ENCODE peak calls at places on chromosome 5, in four cellular contexts. One of them, this sample, is unnamed. For H3K4me1 and H3K27me3, the result is how much of the 10 kb centered on the place peaks cover.

GRCh38 chr5:133400831-133401351 is 211.4 kb downstream of the FSTL4 start:
- DNase-seq in heart left ventricle: no peak
- DNase-seq in CD8-positive, alpha-beta T cell: no peak
- DNase-seq in breast epithelium: no peak
- DNase-seq in this sample: no peak

GRCh38 chr5:139495644-139496435 is 13.3 kb upstream of the STING1 start:
- DNase-seq in CD8-positive, alpha-beta T cell: no peak
- DNase-seq in breast epithelium: no peak
- DNase-seq in heart left ventricle: no peak
- DNase-seq in this sample: peak

GRCh38 chr5:137498736-137499505 is at the start of gene SPOCK1:
- DNase-seq in breast epithelium: peak
- DNase-seq in CD8-positive, alpha-beta T cell: peak
- DNase-seq in heart left ventricle: peak
- DNase-seq in this sample: peak

GRCh38 chr5:131640043-131640856 is 5.2 kb upstream of the RAPGEF6 start:
- DNase-seq in CD8-positive, alpha-beta T cell: peak
- DNase-seq in breast epithelium: no peak
- DNase-seq in heart left ventricle: no peak
- DNase-seq in this sample: no peak

GRCh38 chr5:10836991-10837390 is 76.0 kb upstream of the DAP start:
- DNase-seq in heart left ventricle: no peak
- DNase-seq in CD8-positive, alpha-beta T cell: no peak
- DNase-seq in breast epithelium: no peak
- DNase-seq in this sample: peak

GRCh38 chr5:148904440-148904839 is 78.0 kb downstream of the ADRB2 start:
- DNase-seq in breast epithelium: no peak
- DNase-seq in CD8-positive, alpha-beta T cell: no peak
- DNase-seq in heart left ventricle: peak
- DNase-seq in this sample: no peak

GRCh38 chr5:65483474-65484346 is 2.0 kb upstream of the ADAMTS6 start:
- DNase-seq in heart left ventricle: no peak
- DNase-seq in CD8-positive, alpha-beta T cell: no peak
- DNase-seq in breast epithelium: no peak
- DNase-seq in this sample: peak

GRCh38 chr5:81752644-81752963 is 1.7 kb upstream of the SSBP2 start:
- DNase-seq in heart left ventricle: no peak
- DNase-seq in breast epithelium: no peak
- DNase-seq in CD8-positive, alpha-beta T cell: no peak
- DNase-seq in this sample: no peak

GRCh38 chr5:157312492-157312891 is 46.6 kb downstream of the CYFIP2 start:
- DNase-seq in CD8-positive, alpha-beta T cell: peak
- DNase-seq in heart left ventricle: no peak
- DNase-seq in breast epithelium: no peak
- DNase-seq in this sample: peak

GRCh38 chr5:133938039-133938821 is 30.2 kb downstream of the C5orf15 start:
- DNase-seq in heart left ventricle: no peak
- DNase-seq in CD8-positive, alpha-beta T cell: no peak
- DNase-seq in breast epithelium: no peak
- DNase-seq in this sample: no peak

GRCh38 chr5:9601055-9601739 is 29.0 kb downstream of the TAS2R1 start:
- DNase-seq in breast epithelium: no peak
- DNase-seq in CD8-positive, alpha-beta T cell: no peak
- DNase-seq in heart left ventricle: no peak
- DNase-seq in this sample: no peak

GRCh38 chr5:40879163-40879942 is 29.9 kb upstream of the C7 start:
- DNase-seq in breast epithelium: no peak
- DNase-seq in CD8-positive, alpha-beta T cell: no peak
- DNase-seq in heart left ventricle: no peak
- DNase-seq in this sample: peak

GRCh38 chr5:74034738-74035137 is 408.7 kb downstream of the ARHGEF28 start:
- DNase-seq in breast epithelium: no peak
- DNase-seq in heart left ventricle: no peak
- DNase-seq in CD8-positive, alpha-beta T cell: no peak
- DNase-seq in this sample: peak

GRCh38 chr5:133113331-133114061 is 61.7 kb downstream of the HSPA4 start:
- DNase-seq in breast epithelium: no peak
- DNase-seq in CD8-positive, alpha-beta T cell: no peak
- DNase-seq in heart left ventricle: no peak
- DNase-seq in this sample: no peak

GRCh38 chr5:154077692-154078091 is 38.9 kb downstream of the MFAP3 start:
- DNase-seq in breast epithelium: no peak
- DNase-seq in CD8-positive, alpha-beta T cell: no peak
- DNase-seq in heart left ventricle: no peak
- DNase-seq in this sample: no peak

GRCh38 chr5:170313344-170313743 is 15.8 kb upstream of the LCP2 start:
- DNase-seq in CD8-positive, alpha-beta T cell: no peak
- DNase-seq in breast epithelium: no peak
- DNase-seq in heart left ventricle: no peak
- DNase-seq in this sample: no peak

GRCh38 chr5:78995521-78995920 is 10.4 kb upstream of the ARSB start:
- DNase-seq in CD8-positive, alpha-beta T cell: no peak
- DNase-seq in heart left ventricle: no peak
- DNase-seq in breast epithelium: no peak
- DNase-seq in this sample: no peak

GRCh38 chr5:17105744-17106450 is 111.5 kb upstream of the BASP1 start:
- DNase-seq in CD8-positive, alpha-beta T cell: no peak
- DNase-seq in heart left ventricle: no peak
- DNase-seq in breast epithelium: no peak
- DNase-seq in this sample: no peak

GRCh38 chr5:142091012-142091411 is 17.6 kb upstream of the NDFIP1 start:
- DNase-seq in breast epithelium: no peak
- DNase-seq in heart left ventricle: no peak
- DNase-seq in CD8-positive, alpha-beta T cell: no peak
- DNase-seq in this sample: no peak

GRCh38 chr5:60802216-60802615 is 41.9 kb downstream of the ELOVL7 start:
- DNase-seq in breast epithelium: no peak
- DNase-seq in CD8-positive, alpha-beta T cell: no peak
- DNase-seq in heart left ventricle: no peak
- DNase-seq in this sample: no peak

GRCh38 chr5:170269579-170269978 is 28.0 kb downstream of the LCP2 start:
- DNase-seq in CD8-positive, alpha-beta T cell: no peak
- DNase-seq in heart left ventricle: no peak
- DNase-seq in breast epithelium: no peak
- DNase-seq in this sample: no peak

GRCh38 chr5:27402828-27403227 is 364.4 kb upstream of the CDH9 start:
- DNase-seq in CD8-positive, alpha-beta T cell: no peak
- DNase-seq in heart left ventricle: no peak
- DNase-seq in breast epithelium: no peak
- DNase-seq in this sample: no peak

GRCh38 chr5:179176571-179177230 is 116.5 kb downstream of the ZNF354C start:
- DNase-seq in breast epithelium: no peak
- DNase-seq in CD8-positive, alpha-beta T cell: no peak
- DNase-seq in heart left ventricle: peak
- DNase-seq in this sample: no peak

GRCh38 chr5:173953528-173954090 is 35.4 kb upstream of the C5orf47 start:
- DNase-seq in breast epithelium: no peak
- DNase-seq in heart left ventricle: no peak
- DNase-seq in CD8-positive, alpha-beta T cell: no peak
- DNase-seq in this sample: peak

GRCh38 chr5:149679876-149680809 is 50.0 kb upstream of the PPARGC1B start:
- DNase-seq in CD8-positive, alpha-beta T cell: no peak
- DNase-seq in breast epithelium: no peak
- DNase-seq in heart left ventricle: no peak
- DNase-seq in this sample: no peak

GRCh38 chr5:56588125-56588516 is 227.2 kb upstream of the MAP3K1 start:
- DNase-seq in CD8-positive, alpha-beta T cell: no peak
- DNase-seq in breast epithelium: no peak
- DNase-seq in heart left ventricle: no peak
- DNase-seq in this sample: no peak

GRCh38 chr5:56588636-56589485 is 226.5 kb upstream of the MAP3K1 start:
- DNase-seq in heart left ventricle: peak
- DNase-seq in breast epithelium: no peak
- DNase-seq in CD8-positive, alpha-beta T cell: peak
- DNase-seq in this sample: no peak

GRCh38 chr5:56585973-56586740 is 229.2 kb upstream of the MAP3K1 start:
- DNase-seq in heart left ventricle: no peak
- DNase-seq in CD8-positive, alpha-beta T cell: no peak
- DNase-seq in breast epithelium: no peak
- DNase-seq in this sample: no peak

GRCh38 chr5:56589486-56589870 is 225.9 kb upstream of the MAP3K1 start:
- DNase-seq in heart left ventricle: no peak
- DNase-seq in breast epithelium: no peak
- DNase-seq in CD8-positive, alpha-beta T cell: no peak
- DNase-seq in this sample: no peak

DNA sequence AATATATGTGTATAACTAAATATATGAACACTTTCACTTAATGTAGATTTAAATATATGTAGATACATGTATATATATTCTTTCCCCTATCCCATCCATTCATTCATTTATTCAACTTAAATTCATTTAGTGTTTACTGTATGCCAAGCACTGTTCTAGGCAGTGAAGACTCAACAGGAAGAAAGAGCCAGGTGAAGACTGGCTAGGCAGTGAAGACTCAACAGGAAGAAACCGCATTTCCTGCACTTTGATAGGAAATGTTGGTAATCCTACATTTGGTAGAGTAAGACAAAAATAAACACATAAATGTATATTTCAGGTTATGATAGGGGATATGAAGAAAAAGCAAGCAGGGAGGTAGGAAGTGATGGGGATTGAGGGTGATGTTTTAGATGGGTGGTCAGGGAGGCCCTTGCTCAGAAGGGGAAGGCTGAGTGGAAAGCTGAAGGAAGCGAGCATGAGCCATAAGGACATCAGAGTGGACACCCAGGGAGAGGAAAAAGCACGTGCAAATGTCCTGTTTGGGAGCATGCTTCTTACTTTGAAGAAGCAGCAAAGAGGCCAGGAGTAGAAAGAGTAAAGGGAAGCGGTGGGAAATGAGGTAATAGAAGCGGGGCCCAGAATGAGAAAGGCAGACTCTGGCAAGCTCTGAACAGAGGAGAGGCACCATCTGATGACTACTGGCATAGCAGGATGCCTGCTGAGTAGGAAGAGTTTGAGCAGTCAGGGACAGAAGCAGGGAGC is 227.8 kb upstream of the MAP3K1 start:
- DNase-seq in breast epithelium: no peak
- DNase-seq in heart left ventricle: no peak
- DNase-seq in CD8-positive, alpha-beta T cell: no peak
- DNase-seq in this sample: no peak
- H3K4me1 ChIP-seq in breast epithelium: under half
- H3K4me1 ChIP-seq in heart left ventricle: under half
- H3K4me1 ChIP-seq in CD8-positive, alpha-beta T cell: under half
- H3K4me1 ChIP-seq in this sample: under half

GRCh38 chr5:75463726-75464125 is 47.7 kb downstream of the CERT1 start:
- DNase-seq in heart left ventricle: no peak
- DNase-seq in CD8-positive, alpha-beta T cell: no peak
- DNase-seq in breast epithelium: no peak
- DNase-seq in this sample: no peak
- H3K27ac ChIP-seq in heart left ventricle: no peak
- H3K27ac ChIP-seq in CD8-positive, alpha-beta T cell: no peak
- H3K27ac ChIP-seq in breast epithelium: no peak
- H3K27ac ChIP-seq in this sample: no peak

GRCh38 chr5:1007681-1008450 is 736 bp upstream of the NKD2 start:
- DNase-seq in CD8-positive, alpha-beta T cell: no peak
- DNase-seq in heart left ventricle: peak
- DNase-seq in breast epithelium: peak
- DNase-seq in this sample: no peak
- H3K27me3 ChIP-seq in CD8-positive, alpha-beta T cell: under half
- H3K27me3 ChIP-seq in heart left ventricle: under half
- H3K27me3 ChIP-seq in breast epithelium: under half
- H3K27me3 ChIP-seq in this sample: half or more

GRCh38 chr5:2205596-2205995 is 322.9 kb upstream of the IRX4 start:
- DNase-seq in breast epithelium: no peak
- DNase-seq in CD8-positive, alpha-beta T cell: no peak
- DNase-seq in heart left ventricle: no peak
- DNase-seq in this sample: no peak

GRCh38 chr5:2207966-2208544 is 325.3 kb upstream of the IRX4 start:
- DNase-seq in heart left ventricle: no peak
- DNase-seq in CD8-positive, alpha-beta T cell: no peak
- DNase-seq in breast epithelium: peak
- DNase-seq in this sample: no peak

GRCh38 chr5:2207416-2207950 is 324.8 kb upstream of the IRX4 start:
- DNase-seq in CD8-positive, alpha-beta T cell: no peak
- DNase-seq in heart left ventricle: no peak
- DNase-seq in breast epithelium: no peak
- DNase-seq in this sample: no peak

GRCh38 chr5:2206244-2207108 is 323.8 kb upstream of the IRX4 start:
- DNase-seq in breast epithelium: no peak
- DNase-seq in CD8-positive, alpha-beta T cell: no peak
- DNase-seq in heart left ventricle: no peak
- DNase-seq in this sample: no peak

DNA sequence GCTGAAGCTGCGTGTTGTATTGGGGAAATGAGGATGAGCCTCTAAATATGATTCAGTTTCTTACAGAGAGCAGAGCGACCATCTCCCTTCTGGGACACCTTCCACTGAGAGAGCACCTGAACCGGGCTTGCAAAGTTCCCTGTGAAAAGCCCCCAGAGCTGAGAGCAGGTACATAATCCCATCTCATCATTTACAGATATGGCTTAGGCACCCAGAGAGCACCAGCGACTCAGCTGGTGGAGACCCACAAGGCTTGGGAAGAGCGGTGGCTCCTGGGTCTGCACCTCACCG is 324.3 kb upstream of the IRX4 start:
- DNase-seq in heart left ventricle: no peak
- DNase-seq in CD8-positive, alpha-beta T cell: no peak
- DNase-seq in breast epithelium: no peak
- DNase-seq in this sample: no peak
- H3K4me1 ChIP-seq in heart left ventricle: under half
- H3K4me1 ChIP-seq in CD8-positive, alpha-beta T cell: under half
- H3K4me1 ChIP-seq in breast epithelium: under half
- H3K4me1 ChIP-seq in this sample: under half

DNA sequence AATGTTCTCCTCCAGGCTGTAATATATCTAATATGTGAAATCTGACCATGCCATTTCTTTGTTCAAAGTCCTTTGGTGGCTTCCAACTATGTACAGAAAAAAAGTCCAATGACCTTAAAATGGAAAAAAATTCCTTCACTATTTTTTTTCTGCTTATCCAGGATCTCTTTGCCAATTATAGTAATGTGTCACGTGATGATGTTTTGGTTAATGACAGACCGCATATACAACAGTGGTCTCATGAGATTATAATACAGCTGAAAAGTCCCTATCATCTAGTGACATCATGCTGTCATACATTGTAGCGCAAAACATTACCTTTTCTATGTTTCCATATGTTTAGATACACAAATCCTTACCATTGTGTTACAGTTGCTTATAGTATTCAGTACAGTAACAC is 477.6 kb downstream of the TMEM232 start:
- DNase-seq in heart left ventricle: no peak
- DNase-seq in CD8-positive, alpha-beta T cell: no peak
- DNase-seq in breast epithelium: no peak
- DNase-seq in this sample: no peak
- H3K27ac ChIP-seq in heart left ventricle: no peak
- H3K27ac ChIP-seq in CD8-positive, alpha-beta T cell: no peak
- H3K27ac ChIP-seq in breast epithelium: no peak
- H3K27ac ChIP-seq in this sample: no peak

GRCh38 chr5:172724203-172724602 is 46.8 kb downstream of the DUSP1 start:
- DNase-seq in breast epithelium: no peak
- DNase-seq in CD8-positive, alpha-beta T cell: no peak
- DNase-seq in heart left ventricle: peak
- DNase-seq in this sample: no peak
- H3K27me3 ChIP-seq in breast epithelium: under half
- H3K27me3 ChIP-seq in CD8-positive, alpha-beta T cell: under half
- H3K27me3 ChIP-seq in heart left ventricle: under half
- H3K27me3 ChIP-seq in this sample: under half

GRCh38 chr5:32443541-32444190 is 874 bp downstream of the ZFR start:
- DNase-seq in heart left ventricle: peak
- DNase-seq in breast epithelium: peak
- DNase-seq in CD8-positive, alpha-beta T cell: peak
- DNase-seq in this sample: peak
- H3K4me1 ChIP-seq in heart left ventricle: under half
- H3K4me1 ChIP-seq in breast epithelium: under half
- H3K4me1 ChIP-seq in CD8-positive, alpha-beta T cell: under half
- H3K4me1 ChIP-seq in this sample: under half

This sample was measured in mesenchymal stem cell.